ENCODE peak calls at places on chromosomes 11 and 22, in seven cellular contexts. Y, L, Z, Q, A, R and V are unnamed samples.
A peak's percentile ranks its signal among the peaks of the same experiment; 100 is the strongest.

GRCh38 chr11:78216571-78217287 is 28.0 kb downstream of the USP35 start:
- DNase-seq in A (no peak), L (no peak), R (no peak), Q (no peak), Y (no peak), Z (no peak), V (no peak)

GRCh38 chr11:1121343-1122331 is 36.1 kb upstream of the MUC5AC start:
- DNase-seq in A (no peak), R (no peak), Q (peak; percentile 63), Y (no peak), Z (no peak), L (no peak), V (no peak)

GRCh38 chr11:15499684-15500083 is 385.0 kb downstream of the INSC start:
- DNase-seq in Q (no peak), Z (no peak), L (no peak), R (no peak), A (no peak), Y (no peak), V (no peak)

GRCh38 chr11:72239849-72240460 is 4.0 kb downstream of the PHOX2A start:
- DNase-seq in Q (no peak), L (no peak), Y (peak; percentile 72), R (no peak), Z (no peak), A (peak; percentile 83), V (peak; percentile 86)

GRCh38 chr11:4593739-4594138 is at the start of gene OR52I1:
- DNase-seq in L (no peak), Y (no peak), Z (no peak), A (no peak), R (no peak), Q (no peak), V (no peak)

GRCh38 chr22:33579448-33580093 is 340.7 kb downstream of the LARGE1 start:
- DNase-seq in Y (peak; percentile 70), Q (peak; percentile 44), Z (no peak), A (peak; percentile 82), R (peak; percentile 5), L (peak; percentile 43), V (peak; percentile 29)

GRCh38 chr11:88345949-88346348 is 8.4 kb upstream of the CTSC start:
- DNase-seq in Z (no peak), R (no peak), Y (no peak), Q (no peak), L (no peak), A (no peak), V (no peak)

GRCh38 chr11:6233984-6234313 is 487 bp downstream of the FHIP1B start:
- DNase-seq in Y (no peak), Q (no peak), Z (no peak), L (no peak), R (no peak), A (peak; percentile 23), V (peak; percentile 53)

GRCh38 chr11:35629914-35630313 is 11.7 kb downstream of the FJX1 start:
- DNase-seq in Y (no peak), Z (no peak), A (peak; percentile 27), L (peak; percentile 92), Q (no peak), R (no peak), V (no peak)

GRCh38 chr11:26556582-26556981 is 15.5 kb downstream of the MUC15 start:
- DNase-seq in Y (no peak), A (no peak), R (no peak), Z (no peak), L (no peak), Q (no peak), V (no peak)

GRCh38 chr11:32400670-32401369 is 34.5 kb downstream of the WT1 start:
- DNase-seq in R (no peak), A (no peak), Z (no peak), L (no peak), Y (no peak), Q (no peak), V (no peak)
- H3K4me1 ChIP-seq in R (no peaks in the 10 kb centered on the region), A (no peaks in the 10 kb centered on the region), Z (no peaks in the 10 kb centered on the region), L (no peaks in the 10 kb centered on the region), Y (no peaks in the 10 kb centered on the region), Q (no peaks in the 10 kb centered on the region), V (no peaks in the 10 kb centered on the region)

GRCh38 chr22:49753961-49754673 is 73.6 kb downstream of the BRD1 start:
- DNase-seq in Z (no peak), L (no peak), Y (no peak), A (no peak), R (no peak), Q (no peak), V (no peak)

GRCh38 chr22:49754674-49755590 is 72.7 kb downstream of the BRD1 start:
- DNase-seq in Z (no peak), Y (no peak), Q (peak; percentile 47), R (no peak), L (no peak), A (no peak), V (peak; percentile 46)

GRCh38 chr22:49752598-49753091 is 75.0 kb downstream of the BRD1 start:
- DNase-seq in Z (no peak), A (no peak), Q (no peak), L (no peak), R (no peak), Y (no peak), V (no peak)

GRCh38 chr22:49751968-49752597 is 75.6 kb downstream of the BRD1 start:
- DNase-seq in R (no peak), Z (no peak), Y (no peak), A (no peak), Q (no peak), L (no peak), V (no peak)

DNA sequence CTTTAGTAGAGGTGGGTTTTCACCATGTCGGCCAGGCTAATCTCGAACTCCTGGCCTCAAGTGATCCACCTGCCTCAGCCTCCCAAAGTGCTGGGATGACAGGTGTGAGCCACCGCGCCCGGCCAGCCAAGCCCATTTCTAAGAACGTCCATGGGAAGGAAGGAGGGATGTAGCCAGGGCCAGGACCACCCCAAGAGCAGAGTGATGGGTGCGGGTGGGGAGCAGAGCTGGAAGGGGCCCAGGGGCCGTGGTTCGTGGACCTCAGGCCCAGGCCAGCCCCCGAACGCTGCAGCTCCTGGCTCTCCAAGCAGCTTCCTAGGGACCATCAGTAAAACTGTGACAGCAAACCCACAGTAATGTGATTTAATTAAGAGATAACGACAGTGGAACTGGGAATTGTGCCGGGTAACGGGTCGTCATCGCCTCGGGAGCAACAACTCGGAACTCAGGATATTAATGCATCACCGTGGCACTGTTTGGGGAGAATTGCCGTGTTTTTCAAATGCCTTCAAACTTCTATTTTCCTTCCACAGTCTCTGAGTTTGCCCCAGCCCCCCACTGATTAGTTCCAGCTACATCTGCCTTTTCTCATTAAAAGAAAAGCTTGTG is 74.3 kb downstream of the BRD1 start:
- DNase-seq in Y (no peak), L (no peak), Z (no peak), Q (no peak), A (no peak), R (no peak), V (no peak)
- H3K27me3 ChIP-seq in Y (no peaks in the 10 kb centered on the region), L (no peaks in the 10 kb centered on the region), Z (no peaks in the 10 kb centered on the region), Q (no peaks in the 10 kb centered on the region), A (peaks cover 3% of the 10 kb centered on the region), R (no peaks in the 10 kb centered on the region), V (no peaks in the 10 kb centered on the region)

DNA sequence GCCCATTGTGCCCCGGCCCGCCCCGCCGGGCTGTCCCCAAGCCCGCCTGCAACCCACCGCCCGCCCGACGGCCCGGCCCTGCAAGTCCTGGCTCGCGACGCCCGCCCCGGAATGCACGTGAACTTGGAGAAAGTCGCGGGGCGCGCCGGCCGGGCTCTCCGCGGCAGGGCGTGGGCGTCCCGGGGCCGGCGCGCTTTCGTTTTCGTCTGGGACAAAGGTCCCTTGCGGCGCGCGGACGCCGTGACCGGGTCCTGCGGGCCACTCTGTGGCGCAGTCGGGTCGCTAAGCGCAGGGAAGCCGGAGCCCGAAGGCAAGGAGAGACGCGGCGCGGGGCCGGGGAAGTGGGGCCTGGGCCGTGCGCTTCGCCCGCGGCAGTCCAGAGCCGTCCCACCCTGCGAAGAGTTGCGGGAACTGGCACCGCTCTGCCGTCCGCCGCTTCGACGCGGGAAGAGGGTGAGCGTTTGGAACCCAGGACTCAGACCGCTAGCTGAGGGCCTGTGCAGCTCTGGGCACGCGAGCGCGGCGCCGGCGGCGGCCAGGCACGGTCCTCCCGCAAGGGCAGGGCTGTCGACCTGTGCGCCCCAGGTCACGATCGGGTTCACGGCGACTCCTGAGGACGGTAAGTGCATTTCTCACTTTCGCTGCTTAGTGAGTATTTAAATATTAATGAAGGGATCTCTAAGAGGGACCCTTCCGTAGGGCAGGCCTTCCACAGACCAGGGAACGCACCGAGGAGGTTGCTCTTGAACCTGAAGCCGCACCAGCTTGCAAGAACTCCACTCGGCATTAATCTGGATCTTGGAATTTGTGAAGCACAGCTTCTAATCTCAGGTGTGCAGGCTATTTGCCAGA is 78.1 kb upstream of the PPARA start:
- DNase-seq in L (no peak), Q (peak; percentile 90), A (peak; percentile 74), Y (peak; percentile 80), Z (peak; percentile 17), R (no peak), V (peak; percentile 81)
- H3K4me1 ChIP-seq in L (peaks cover 16% of the 10 kb centered on the region), Q (peaks cover 20% of the 10 kb centered on the region), A (peaks cover 47% of the 10 kb centered on the region), Y (peaks cover 22% of the 10 kb centered on the region), Z (peaks cover 37% of the 10 kb centered on the region), R (peaks cover 34% of the 10 kb centered on the region), V (peaks cover 29% of the 10 kb centered on the region)

GRCh38 chr11:11253487-11253886 is 99.6 kb downstream of the CSNK2A3 start:
- DNase-seq in Z (no peak), R (no peak), Q (no peak), A (no peak), Y (no peak), L (no peak), V (no peak)
- H3K27me3 ChIP-seq in Z (no peaks in the 10 kb centered on the region), R (no peaks in the 10 kb centered on the region), Q (no peaks in the 10 kb centered on the region), A (no peaks in the 10 kb centered on the region), Y (no peaks in the 10 kb centered on the region), L (peaks cover 6% of the 10 kb centered on the region), V (no peaks in the 10 kb centered on the region)

GRCh38 chr11:120381401-120381800 is 45.2 kb downstream of the ARHGEF12 start:
- DNase-seq in Z (no peak), Q (no peak), A (no peak), L (no peak), Y (no peak), R (no peak), V (no peak)

GRCh38 chr11:120384476-120384875 is 48.3 kb downstream of the ARHGEF12 start:
- DNase-seq in Q (no peak), Z (no peak), Y (no peak), R (no peak), L (no peak), A (no peak), V (no peak)

GRCh38 chr11:120385690-120386089 is 49.5 kb downstream of the ARHGEF12 start:
- DNase-seq in Y (no peak), A (no peak), L (no peak), R (no peak), Q (no peak), Z (no peak), V (no peak)

GRCh38 chr11:120385110-120385509 is 48.9 kb downstream of the ARHGEF12 start:
- DNase-seq in L (no peak), Q (no peak), Z (no peak), A (no peak), R (no peak), Y (no peak), V (no peak)

GRCh38 chr11:120383518-120384155 is 47.4 kb downstream of the ARHGEF12 start:
- DNase-seq in R (no peak), Q (no peak), A (no peak), Y (no peak), Z (no peak), L (no peak), V (no peak)
- H3K4me1 ChIP-seq in R (no peaks in the 10 kb centered on the region), Q (peaks cover 10% of the 10 kb centered on the region), A (peaks cover 8% of the 10 kb centered on the region), Y (peaks cover 39% of the 10 kb centered on the region), Z (no peaks in the 10 kb centered on the region), L (peaks cover 43% of the 10 kb centered on the region), V (peaks cover 77% of the 10 kb centered on the region)